ENCODE peak calls at places on chromosome 10, in six cellular contexts. One of them, this sample, is unnamed. For H3K4me1 and H3K36me3, the result is how much of the 10 kb centered on the place peaks cover.

GRCh38 chr10:21953585-21954057 is 49.9 kb downstream of the DNAJC1 start:
- DNase-seq in CD4-positive, CD25-positive, alpha-beta regulatory T cell: peak
- DNase-seq in esophagus squamous epithelium: no peak
- DNase-seq in heart left ventricle: no peak
- DNase-seq in OCI-LY7: peak
- DNase-seq in lower lobe of right lung: no peak
- DNase-seq in this sample: no peak

GRCh38 chr10:77463967-77464745 is 173.5 kb downstream of the KCNMA1 start:
- DNase-seq in CD4-positive, CD25-positive, alpha-beta regulatory T cell: no peak
- DNase-seq in esophagus squamous epithelium: no peak
- DNase-seq in heart left ventricle: no peak
- DNase-seq in OCI-LY7: no peak
- DNase-seq in lower lobe of right lung: no peak
- DNase-seq in this sample: no peak

GRCh38 chr10:108789911-108790310 is 1133.4 kb downstream of the XPNPEP1 start:
- DNase-seq in CD4-positive, CD25-positive, alpha-beta regulatory T cell: no peak
- DNase-seq in esophagus squamous epithelium: no peak
- DNase-seq in heart left ventricle: no peak
- DNase-seq in OCI-LY7: no peak
- DNase-seq in lower lobe of right lung: no peak
- DNase-seq in this sample: no peak

GRCh38 chr10:28130267-28130666 is 131.4 kb upstream of the ODAD2 start:
- DNase-seq in CD4-positive, CD25-positive, alpha-beta regulatory T cell: no peak
- DNase-seq in esophagus squamous epithelium: no peak
- DNase-seq in heart left ventricle: no peak
- DNase-seq in OCI-LY7: no peak
- DNase-seq in lower lobe of right lung: no peak
- DNase-seq in this sample: no peak

GRCh38 chr10:27457966-27458365 is 46.1 kb upstream of the RAB18 start:
- DNase-seq in CD4-positive, CD25-positive, alpha-beta regulatory T cell: no peak
- DNase-seq in esophagus squamous epithelium: no peak
- DNase-seq in heart left ventricle: no peak
- DNase-seq in OCI-LY7: no peak
- DNase-seq in lower lobe of right lung: no peak
- DNase-seq in this sample: no peak

GRCh38 chr10:81018898-81019890 is 481.5 kb downstream of the SH2D4B start:
- DNase-seq in CD4-positive, CD25-positive, alpha-beta regulatory T cell: no peak
- DNase-seq in esophagus squamous epithelium: no peak
- DNase-seq in heart left ventricle: no peak
- DNase-seq in OCI-LY7: peak
- DNase-seq in lower lobe of right lung: no peak
- DNase-seq in this sample: peak

GRCh38 chr10:69674786-69675185 is 44.7 kb downstream of the FAM241B start:
- DNase-seq in CD4-positive, CD25-positive, alpha-beta regulatory T cell: no peak
- DNase-seq in esophagus squamous epithelium: no peak
- DNase-seq in heart left ventricle: no peak
- DNase-seq in OCI-LY7: no peak
- DNase-seq in lower lobe of right lung: no peak
- DNase-seq in this sample: no peak

GRCh38 chr10:107733328-107733727 is 568.8 kb upstream of the SORCS1 start:
- DNase-seq in CD4-positive, CD25-positive, alpha-beta regulatory T cell: no peak
- DNase-seq in esophagus squamous epithelium: no peak
- DNase-seq in heart left ventricle: no peak
- DNase-seq in OCI-LY7: no peak
- DNase-seq in lower lobe of right lung: no peak
- DNase-seq in this sample: no peak

GRCh38 chr10:77333610-77334340 is 303.8 kb downstream of the KCNMA1 start:
- DNase-seq in CD4-positive, CD25-positive, alpha-beta regulatory T cell: no peak
- DNase-seq in esophagus squamous epithelium: no peak
- DNase-seq in heart left ventricle: no peak
- DNase-seq in OCI-LY7: no peak
- DNase-seq in lower lobe of right lung: no peak
- DNase-seq in this sample: peak

GRCh38 chr10:77493851-77494788 is 143.5 kb downstream of the KCNMA1 start:
- DNase-seq in CD4-positive, CD25-positive, alpha-beta regulatory T cell: no peak
- DNase-seq in esophagus squamous epithelium: no peak
- DNase-seq in heart left ventricle: no peak
- DNase-seq in OCI-LY7: no peak
- DNase-seq in lower lobe of right lung: no peak
- DNase-seq in this sample: no peak

GRCh38 chr10:9781681-9782080 is 1236.0 kb upstream of the CELF2 start:
- DNase-seq in CD4-positive, CD25-positive, alpha-beta regulatory T cell: no peak
- DNase-seq in esophagus squamous epithelium: no peak
- DNase-seq in heart left ventricle: no peak
- DNase-seq in OCI-LY7: no peak
- DNase-seq in lower lobe of right lung: no peak
- DNase-seq in this sample: no peak

GRCh38 chr10:15370741-15371701 is at the start of gene FAM171A1:
- DNase-seq in CD4-positive, CD25-positive, alpha-beta regulatory T cell: peak
- DNase-seq in esophagus squamous epithelium: no peak
- DNase-seq in heart left ventricle: peak
- DNase-seq in OCI-LY7: no peak
- DNase-seq in lower lobe of right lung: peak
- DNase-seq in this sample: peak

GRCh38 chr10:103679096-103679790 is 176.1 kb downstream of the SH3PXD2A start:
- DNase-seq in CD4-positive, CD25-positive, alpha-beta regulatory T cell: no peak
- DNase-seq in esophagus squamous epithelium: no peak
- DNase-seq in heart left ventricle: no peak
- DNase-seq in OCI-LY7: no peak
- DNase-seq in lower lobe of right lung: no peak
- DNase-seq in this sample: no peak

GRCh38 chr10:90222372-90222771 is 521.0 kb downstream of the KIF20B start:
- DNase-seq in CD4-positive, CD25-positive, alpha-beta regulatory T cell: no peak
- DNase-seq in esophagus squamous epithelium: no peak
- DNase-seq in heart left ventricle: no peak
- DNase-seq in OCI-LY7: no peak
- DNase-seq in lower lobe of right lung: no peak
- DNase-seq in this sample: peak

GRCh38 chr10:117443677-117444022 is 68.4 kb upstream of the PDZD8 start:
- DNase-seq in CD4-positive, CD25-positive, alpha-beta regulatory T cell: no peak
- DNase-seq in esophagus squamous epithelium: no peak
- DNase-seq in heart left ventricle: no peak
- DNase-seq in OCI-LY7: no peak
- DNase-seq in lower lobe of right lung: no peak
- DNase-seq in this sample: no peak

GRCh38 chr10:127852456-127852855 is 40.3 kb downstream of the CLRN3 start:
- DNase-seq in CD4-positive, CD25-positive, alpha-beta regulatory T cell: no peak
- DNase-seq in esophagus squamous epithelium: no peak
- DNase-seq in heart left ventricle: no peak
- DNase-seq in OCI-LY7: no peak
- DNase-seq in lower lobe of right lung: no peak
- DNase-seq in this sample: no peak

GRCh38 chr10:130737622-130738021 is 573.9 kb downstream of the TCERG1L start:
- DNase-seq in CD4-positive, CD25-positive, alpha-beta regulatory T cell: no peak
- DNase-seq in esophagus squamous epithelium: no peak
- DNase-seq in heart left ventricle: no peak
- DNase-seq in OCI-LY7: no peak
- DNase-seq in lower lobe of right lung: no peak
- DNase-seq in this sample: no peak

GRCh38 chr10:48759113-48759901 is 74.6 kb downstream of the WDFY4 start:
- DNase-seq in CD4-positive, CD25-positive, alpha-beta regulatory T cell: no peak
- DNase-seq in esophagus squamous epithelium: no peak
- DNase-seq in heart left ventricle: no peak
- DNase-seq in OCI-LY7: no peak
- DNase-seq in lower lobe of right lung: no peak
- DNase-seq in this sample: no peak

GRCh38 chr10:72250666-72251065 is 23.1 kb upstream of the DDIT4 start:
- DNase-seq in CD4-positive, CD25-positive, alpha-beta regulatory T cell: no peak
- DNase-seq in esophagus squamous epithelium: no peak
- DNase-seq in heart left ventricle: peak
- DNase-seq in OCI-LY7: no peak
- DNase-seq in lower lobe of right lung: no peak
- DNase-seq in this sample: no peak
- H3K4me1 ChIP-seq in CD4-positive, CD25-positive, alpha-beta regulatory T cell: half or more
- H3K4me1 ChIP-seq in esophagus squamous epithelium: half or more
- H3K4me1 ChIP-seq in heart left ventricle: half or more
- H3K4me1 ChIP-seq in OCI-LY7: half or more
- H3K4me1 ChIP-seq in lower lobe of right lung: half or more
- H3K4me1 ChIP-seq in this sample: half or more

GRCh38 chr10:110300486-110300986 is 4.2 kb downstream of the SMNDC1 start:
- DNase-seq in CD4-positive, CD25-positive, alpha-beta regulatory T cell: no peak
- DNase-seq in esophagus squamous epithelium: no peak
- DNase-seq in heart left ventricle: no peak
- DNase-seq in OCI-LY7: no peak
- DNase-seq in lower lobe of right lung: no peak
- DNase-seq in this sample: no peak
- H3K36me3 ChIP-seq in CD4-positive, CD25-positive, alpha-beta regulatory T cell: half or more
- H3K36me3 ChIP-seq in esophagus squamous epithelium: half or more
- H3K36me3 ChIP-seq in heart left ventricle: half or more
- H3K36me3 ChIP-seq in OCI-LY7: half or more
- H3K36me3 ChIP-seq in lower lobe of right lung: half or more
- H3K36me3 ChIP-seq in this sample: under half

DNA sequence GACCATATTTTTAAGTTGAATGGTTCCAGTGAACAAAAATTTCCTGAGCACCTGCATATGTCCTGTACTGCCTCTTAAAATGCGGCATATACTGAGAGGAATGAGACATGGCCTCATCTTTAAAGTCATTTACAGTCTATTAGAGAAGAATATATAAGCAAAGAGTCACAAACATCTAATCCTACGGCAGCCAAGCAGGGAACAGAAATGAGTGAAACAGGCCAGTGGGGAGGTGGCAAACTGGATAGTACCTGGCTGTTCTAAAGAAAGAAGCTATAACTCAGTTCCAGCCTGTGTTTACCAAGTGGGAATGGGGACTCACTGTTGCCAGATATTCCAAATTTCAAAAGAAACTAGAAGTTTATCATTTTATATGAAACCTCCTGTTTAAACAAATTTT is 211.4 kb downstream of the VTI1A start:
- DNase-seq in CD4-positive, CD25-positive, alpha-beta regulatory T cell: no peak
- DNase-seq in esophagus squamous epithelium: no peak
- DNase-seq in heart left ventricle: no peak
- DNase-seq in OCI-LY7: no peak
- DNase-seq in lower lobe of right lung: no peak
- DNase-seq in this sample: no peak
- H3K27ac ChIP-seq in CD4-positive, CD25-positive, alpha-beta regulatory T cell: no peak
- H3K27ac ChIP-seq in esophagus squamous epithelium: no peak
- H3K27ac ChIP-seq in heart left ventricle: no peak
- H3K27ac ChIP-seq in OCI-LY7: no peak
- H3K27ac ChIP-seq in lower lobe of right lung: no peak
- H3K27ac ChIP-seq in this sample: no peak

GRCh38 chr10:44911951-44912350 is 814 bp downstream of the TMEM72 start:
- DNase-seq in CD4-positive, CD25-positive, alpha-beta regulatory T cell: no peak
- DNase-seq in esophagus squamous epithelium: no peak
- DNase-seq in heart left ventricle: no peak
- DNase-seq in OCI-LY7: no peak
- DNase-seq in lower lobe of right lung: no peak
- DNase-seq in this sample: no peak
- H3K4me1 ChIP-seq in CD4-positive, CD25-positive, alpha-beta regulatory T cell: under half
- H3K4me1 ChIP-seq in esophagus squamous epithelium: under half
- H3K4me1 ChIP-seq in heart left ventricle: under half
- H3K4me1 ChIP-seq in OCI-LY7: under half
- H3K4me1 ChIP-seq in lower lobe of right lung: under half
- H3K4me1 ChIP-seq in this sample: half or more

DNA sequence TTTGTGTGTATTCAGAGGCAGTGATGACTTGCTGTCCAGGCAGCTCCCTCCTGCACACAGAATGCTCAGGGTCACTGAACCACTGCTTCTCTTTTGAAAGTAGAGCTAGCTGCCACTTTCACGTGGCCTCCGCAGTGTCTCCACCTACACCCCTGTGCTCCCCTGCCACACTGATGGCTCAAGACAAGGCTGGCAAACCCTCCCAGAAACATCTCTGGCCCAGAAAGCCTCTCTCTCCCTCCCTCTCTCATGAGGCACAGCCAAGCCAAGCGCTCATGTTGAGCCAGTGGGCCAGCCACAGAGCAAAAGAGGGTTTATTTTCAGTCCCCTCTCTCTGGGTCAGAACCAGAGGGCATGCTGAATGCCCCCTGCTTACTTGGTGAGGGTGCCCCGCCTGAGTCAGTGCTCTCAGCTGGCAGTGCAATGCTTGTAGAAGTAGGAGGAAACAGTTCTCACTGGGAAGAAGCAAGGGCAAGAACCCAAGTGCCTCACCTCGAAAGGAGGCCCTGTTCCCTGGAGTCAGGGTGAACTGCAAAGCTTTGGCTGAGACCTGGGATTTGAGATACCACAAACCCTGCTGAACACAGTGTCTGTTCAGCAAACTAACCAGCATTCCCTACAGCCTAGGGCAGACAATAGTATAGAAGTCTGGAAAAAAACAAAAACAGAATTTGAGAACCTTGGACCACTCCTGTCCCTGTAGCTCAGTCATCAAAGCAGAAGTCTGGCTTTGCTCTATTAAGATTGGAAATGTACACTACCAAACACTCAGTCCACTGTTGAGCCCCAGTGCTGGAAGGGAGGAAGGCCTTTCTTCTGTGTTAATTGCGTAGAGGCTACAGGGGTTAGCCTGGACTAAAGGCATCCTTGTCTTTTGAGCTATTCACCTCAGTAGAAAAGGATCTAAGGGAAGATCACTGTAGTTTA is 15.8 kb downstream of the SCD start:
- DNase-seq in CD4-positive, CD25-positive, alpha-beta regulatory T cell: no peak
- DNase-seq in esophagus squamous epithelium: no peak
- DNase-seq in heart left ventricle: no peak
- DNase-seq in OCI-LY7: no peak
- DNase-seq in lower lobe of right lung: no peak
- DNase-seq in this sample: no peak
- H3K36me3 ChIP-seq in CD4-positive, CD25-positive, alpha-beta regulatory T cell: under half
- H3K36me3 ChIP-seq in esophagus squamous epithelium: under half
- H3K36me3 ChIP-seq in heart left ventricle: under half
- H3K36me3 ChIP-seq in OCI-LY7: half or more
- H3K36me3 ChIP-seq in lower lobe of right lung: under half
- H3K36me3 ChIP-seq in this sample: under half

GRCh38 chr10:3740157-3740871 is 44.7 kb downstream of the KLF6 start:
- DNase-seq in CD4-positive, CD25-positive, alpha-beta regulatory T cell: peak
- DNase-seq in esophagus squamous epithelium: no peak
- DNase-seq in heart left ventricle: no peak
- DNase-seq in OCI-LY7: no peak
- DNase-seq in lower lobe of right lung: no peak
- DNase-seq in this sample: no peak
- H3K27ac ChIP-seq in CD4-positive, CD25-positive, alpha-beta regulatory T cell: peak
- H3K27ac ChIP-seq in esophagus squamous epithelium: peak
- H3K27ac ChIP-seq in heart left ventricle: no peak
- H3K27ac ChIP-seq in OCI-LY7: no peak
- H3K27ac ChIP-seq in lower lobe of right lung: no peak
- H3K27ac ChIP-seq in this sample: no peak

DNA sequence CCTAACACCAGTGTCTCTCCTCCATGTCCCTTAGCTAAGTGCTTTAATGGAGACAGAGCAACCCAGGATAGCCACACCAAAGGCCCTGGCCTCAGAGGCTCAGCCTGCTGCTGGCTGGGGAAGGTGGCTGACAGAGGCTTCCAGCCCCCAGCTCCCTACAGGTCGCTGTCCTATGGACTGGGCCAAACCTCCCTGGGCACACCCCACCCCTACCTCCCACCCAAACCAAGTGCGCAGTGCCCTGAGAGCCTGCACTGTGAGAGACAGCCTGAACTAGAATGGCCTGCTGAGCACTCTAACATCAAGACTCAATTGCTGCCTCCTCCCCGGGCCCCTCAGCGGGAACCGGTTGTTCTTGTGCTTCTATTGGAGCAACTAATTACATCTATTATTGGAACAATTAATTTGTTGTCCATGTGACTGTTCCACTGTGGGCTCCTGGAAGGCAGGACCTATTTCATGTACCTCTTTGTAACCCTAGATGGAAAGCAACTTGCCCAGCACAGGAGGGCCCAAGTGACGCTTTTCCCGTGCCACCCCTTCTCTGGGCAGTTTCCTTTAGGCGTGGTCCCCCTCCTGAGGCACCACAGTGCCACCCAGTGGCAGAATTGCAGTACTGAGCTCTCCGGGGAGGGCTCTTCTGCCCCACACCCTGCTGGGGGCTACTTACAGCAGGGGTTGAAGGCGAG is 63.6 kb upstream of the WAPL start:
- DNase-seq in CD4-positive, CD25-positive, alpha-beta regulatory T cell: peak
- DNase-seq in esophagus squamous epithelium: no peak
- DNase-seq in heart left ventricle: peak
- DNase-seq in OCI-LY7: peak
- DNase-seq in lower lobe of right lung: peak
- DNase-seq in this sample: peak
- H3K4me1 ChIP-seq in CD4-positive, CD25-positive, alpha-beta regulatory T cell: under half
- H3K4me1 ChIP-seq in esophagus squamous epithelium: under half
- H3K4me1 ChIP-seq in heart left ventricle: under half
- H3K4me1 ChIP-seq in OCI-LY7: under half
- H3K4me1 ChIP-seq in lower lobe of right lung: under half
- H3K4me1 ChIP-seq in this sample: under half